ENCODE peak calls at places on chromosomes 7 and 10, in ten cellular contexts. J is tibial artery, O is colonic mucosa, X is MM.1S, E is mesendoderm, V is brain microvascular endothelial cell, M is tibial nerve, N is psoas muscle, Q is left ventricle myocardium inferior, A is endodermal cell. Z is an unnamed sample.

GRCh38 chr10:108360187-108360586 is 1195.7 kb upstream of the SORCS1 start:
- DNase-seq in Q (no peak), V (no peak), J (no peak), N (no peak), M (no peak), E (peak; percentile 18), A (no peak), O (no peak), X (no peak), Z (peak; percentile 24)

GRCh38 chr7:94834359-94834758 is 73.0 kb upstream of the PPP1R9A start:
- DNase-seq in O (no peak), Q (no peak), E (no peak), J (no peak), M (no peak), A (no peak), N (no peak), X (no peak), V (no peak), Z (no peak)

GRCh38 chr10:97215619-97216018 is 29.9 kb upstream of the SLIT1 start:
- DNase-seq in V (no peak), O (no peak), A (no peak), N (no peak), M (no peak), E (no peak), Q (no peak), J (no peak), X (no peak), Z (no peak)

GRCh38 chr7:40546616-40547501 is 412.1 kb downstream of the SUGCT start:
- DNase-seq in N (no peak), M (no peak), Q (no peak), O (no peak), V (peak; percentile 45), A (no peak), X (no peak), J (no peak), E (no peak), Z (no peak)

GRCh38 chr7:134632937-134633540 is 13.6 kb upstream of the BPGM start:
- DNase-seq in V (peak; percentile 47), N (no peak), A (peak; percentile 52), E (peak; percentile 66), X (peak; percentile 31), Q (no peak), M (no peak), O (no peak), J (no peak), Z (peak; percentile 45)

GRCh38 chr7:21771906-21772610 is 173.6 kb downstream of the CDCA7L start:
- DNase-seq in Q (no peak), N (no peak), O (no peak), E (peak; percentile 96), J (no peak), V (no peak), X (peak; percentile 22), A (peak; percentile 89), M (no peak), Z (no peak)

GRCh38 chr10:62582804-62583208 is 208.6 kb downstream of the ZNF365 start:
- DNase-seq in N (peak; percentile 77), Q (peak; percentile 77), J (peak; percentile 89), X (no peak), V (peak; percentile 97), E (no peak), A (no peak), M (peak; percentile 63), O (peak; percentile 53), Z (peak; percentile 30)

GRCh38 chr7:76241141-76241540 is 39.4 kb downstream of the SRRM3 start:
- DNase-seq in X (no peak), N (no peak), A (no peak), V (no peak), E (no peak), Q (no peak), O (no peak), J (no peak), M (no peak), Z (no peak)

GRCh38 chr7:24877790-24878311 is 102.1 kb downstream of the OSBPL3 start:
- DNase-seq in Q (no peak), J (no peak), N (no peak), X (peak; percentile 94), V (no peak), M (peak; percentile 12), A (no peak), E (no peak), O (no peak), Z (no peak)

GRCh38 chr7:30168800-30169584 is 34.2 kb downstream of the MTURN start:
- DNase-seq in N (no peak), O (no peak), J (no peak), A (peak; percentile 68), X (no peak), E (peak; percentile 51), V (peak; percentile 88), M (no peak), Q (no peak), Z (peak; percentile 36)

GRCh38 chr7:121195859-121196588 is 132.8 kb upstream of the WNT16 start:
- DNase-seq in N (no peak), E (peak; percentile 61), A (no peak), V (peak; percentile 33), J (no peak), Q (no peak), X (no peak), O (no peak), M (no peak), Z (no peak)

GRCh38 chr7:75814407-75814947 is 871 bp upstream of the CCL24 start:
- DNase-seq in O (no peak), J (no peak), M (no peak), A (no peak), X (no peak), E (peak; percentile 19), V (peak; percentile 9), N (no peak), Q (no peak), Z (no peak)

GRCh38 chr10:69458426-69459100 is 7.3 kb downstream of the TSPAN15 start:
- DNase-seq in J (no peak), Q (no peak), E (peak; percentile 47), M (no peak), X (no peak), A (peak; percentile 32), O (peak; percentile 93), V (no peak), N (peak; percentile 40), Z (peak; percentile 72)

DNA sequence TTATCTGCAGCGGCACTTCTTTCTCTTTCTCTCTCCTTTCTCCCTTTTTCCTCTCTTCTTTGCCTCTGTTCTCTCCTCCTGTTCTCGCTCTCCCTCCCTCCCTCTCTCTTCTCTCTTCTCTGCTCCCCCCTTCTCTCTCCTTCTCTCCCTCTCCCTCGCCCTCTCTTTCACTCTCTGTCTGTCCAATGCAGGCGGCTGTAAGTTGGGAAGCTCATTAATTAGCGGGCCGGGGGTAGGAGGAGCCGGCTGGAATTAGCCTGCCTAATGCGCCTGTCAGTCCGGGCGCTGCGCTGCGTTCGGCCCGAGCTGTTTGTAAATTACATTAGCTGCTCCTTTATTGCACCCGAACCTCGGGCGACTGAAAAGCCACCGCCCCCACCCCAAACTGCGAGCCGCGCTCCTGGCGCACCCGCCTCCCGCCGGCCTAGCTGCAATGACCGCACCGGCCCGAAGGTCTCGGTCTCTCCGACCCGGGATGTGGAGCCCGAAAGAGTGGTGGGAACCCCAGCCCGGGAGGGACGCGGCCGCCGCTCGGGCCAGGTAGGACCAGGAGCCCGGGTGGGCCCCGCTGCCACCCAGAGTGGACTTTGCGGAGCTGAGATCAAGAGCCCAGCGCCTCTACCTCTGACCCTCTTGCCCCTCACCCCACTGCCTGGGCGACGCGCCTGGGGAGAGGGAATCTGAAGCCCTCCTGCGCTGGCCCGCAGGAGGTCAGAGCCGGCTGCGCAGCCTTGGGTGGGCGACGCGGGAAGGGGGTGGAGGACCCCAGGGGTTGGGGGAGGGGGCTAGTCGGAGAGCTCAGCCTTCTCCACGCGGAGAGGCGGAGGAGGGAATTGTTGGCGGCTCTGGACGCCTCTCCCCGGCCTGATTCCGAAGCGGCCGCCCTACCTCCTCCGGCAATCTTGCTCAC is at the start of gene LBX1:
- DNase-seq in J (no peak), N (no peak), X (no peak), M (no peak), V (no peak), Q (no peak), E (no peak), A (peak; percentile 69), O (no peak), Z (no peak)
- H3K27me3 ChIP-seq in J (peaks cover 11% of the 10 kb centered on the region), N (peaks cover 3% of the 10 kb centered on the region), X (peaks cover 92% of the 10 kb centered on the region), M (peaks cover 6% of the 10 kb centered on the region), V (peaks cover 99% of the 10 kb centered on the region), Q (peaks cover 100% of the 10 kb centered on the region), E (peaks cover 97% of the 10 kb centered on the region), A (peaks cover 100% of the 10 kb centered on the region), O (peaks cover 100% of the 10 kb centered on the region), Z (peaks cover 99% of the 10 kb centered on the region)

GRCh38 chr7:128131701-128132100 is 100.5 kb upstream of the LRRC4 start:
- DNase-seq in J (no peak), M (no peak), V (no peak), Q (no peak), O (no peak), X (no peak), A (no peak), N (no peak), E (no peak), Z (no peak)
- H3K27me3 ChIP-seq in J (peaks cover 4% of the 10 kb centered on the region), M (no peaks in the 10 kb centered on the region), V (peaks cover 49% of the 10 kb centered on the region), Q (peaks cover 94% of the 10 kb centered on the region), O (peaks cover 20% of the 10 kb centered on the region), X (no peaks in the 10 kb centered on the region), A (peaks cover 61% of the 10 kb centered on the region), N (peaks cover 16% of the 10 kb centered on the region), E (peaks cover 8% of the 10 kb centered on the region), Z (peaks cover 68% of the 10 kb centered on the region)

GRCh38 chr7:155506854-155507337 is 39.5 kb downstream of the CNPY1 start:
- DNase-seq in V (no peak), X (no peak), J (no peak), M (no peak), A (peak; percentile 71), O (no peak), N (no peak), E (peak; percentile 83), Q (no peak), Z (peak; percentile 61)
- H3K27me3 ChIP-seq in V (peaks cover 69% of the 10 kb centered on the region), X (peaks cover 77% of the 10 kb centered on the region), J (peaks cover 3% of the 10 kb centered on the region), M (peaks cover 6% of the 10 kb centered on the region), A (peaks cover 100% of the 10 kb centered on the region), O (peaks cover 79% of the 10 kb centered on the region), N (peaks cover 20% of the 10 kb centered on the region), E (peaks cover 45% of the 10 kb centered on the region), Q (peaks cover 100% of the 10 kb centered on the region), Z (peaks cover 100% of the 10 kb centered on the region)

GRCh38 chr7:96997512-96998032 is 7.8 kb upstream of the DLX6 start:
- DNase-seq in A (peak; percentile 54), X (no peak), Q (no peak), V (no peak), N (no peak), E (peak; percentile 42), O (no peak), J (no peak), M (no peak), Z (no peak)

GRCh38 chr7:96996937-96997511 is 8.3 kb upstream of the DLX6 start:
- DNase-seq in V (no peak), M (no peak), A (no peak), J (no peak), Q (no peak), E (no peak), O (no peak), X (no peak), N (no peak), Z (no peak)

GRCh38 chr7:96996111-96996936 is 9.0 kb upstream of the DLX6 start:
- DNase-seq in X (no peak), E (peak; percentile 66), A (peak; percentile 78), O (no peak), J (no peak), N (no peak), Q (no peak), V (no peak), M (no peak), Z (no peak)

GRCh38 chr7:96993980-96994379 is 11.4 kb upstream of the DLX6 start:
- DNase-seq in N (no peak), Q (no peak), X (no peak), J (no peak), O (no peak), M (no peak), E (no peak), V (no peak), A (no peak), Z (no peak)

GRCh38 chr7:96995406-96996110 is 9.8 kb upstream of the DLX6 start:
- DNase-seq in V (no peak), Q (no peak), J (no peak), N (no peak), O (no peak), E (no peak), A (peak; percentile 56), X (no peak), M (no peak), Z (no peak)
- H3K27me3 ChIP-seq in V (peaks cover 89% of the 10 kb centered on the region), Q (peaks cover 100% of the 10 kb centered on the region), J (no peaks in the 10 kb centered on the region), N (peaks cover 49% of the 10 kb centered on the region), O (peaks cover 86% of the 10 kb centered on the region), E (peaks cover 63% of the 10 kb centered on the region), A (peaks cover 100% of the 10 kb centered on the region), X (no peaks in the 10 kb centered on the region), M (peaks cover 13% of the 10 kb centered on the region), Z (peaks cover 98% of the 10 kb centered on the region)

Z was measured in hepatocyte.